ENCODE peak calls at places on chromosome 5, in five cellular contexts. G is skeletal muscle cell, F is NCI-H2081, X is NCI-H524, S is dermis microvascular lymphatic vessel endothelial cell. U is an unnamed sample.

GRCh38 chr5:142293486-142293885 is 31.3 kb downstream of the SPRY4 start:
- DNase-seq in G (no peak), F (no peak), X (no peak), S (peak), U (no peak)

GRCh38 chr5:150672237-150672883 is 11.3 kb downstream of the MYOZ3 start:
- DNase-seq in G (no peak), F (no peak), X (peak), S (peak), U (no peak)

GRCh38 chr5:132753135-132753987 is 6.1 kb downstream of the CCNI2 start:
- DNase-seq in G (no peak), F (peak), X (peak), S (no peak), U (peak)

GRCh38 chr5:17482784-17483183 is 15.2 kb upstream of the TAF11L2 start:
- DNase-seq in G (no peak), F (no peak), X (peak), S (no peak), U (no peak)

GRCh38 chr5:125584119-125584518 is 837.7 kb upstream of the ZNF608 start:
- DNase-seq in G (no peak), F (no peak), X (no peak), S (no peak), U (no peak)

GRCh38 chr5:151432210-151432609 is 15.2 kb upstream of the SLC36A1 start:
- DNase-seq in G (no peak), F (no peak), X (no peak), S (no peak), U (no peak)

GRCh38 chr5:173883347-173883924 is 4.7 kb upstream of the CPEB4 start:
- DNase-seq in G (no peak), F (no peak), X (no peak), S (no peak), U (no peak)

GRCh38 chr5:168798065-168799023 is 219.2 kb upstream of the PANK3 start:
- DNase-seq in G (no peak), F (no peak), X (no peak), S (no peak), U (no peak)

GRCh38 chr5:35938518-35939227 is at the start of gene CAPSL:
- DNase-seq in G (peak), F (peak), X (peak), S (peak), U (no peak)

U was measured in D341Med.